ENCODE peak calls at places on chromosome 14, in nine cellular contexts. U, R, M, D, B, E, A, T and Q are unnamed samples. For H3K27me3, the result is how much of the 10 kb centered on the place peaks cover.

GRCh38 chr14:77028384-77029246 is at the start of gene IRF2BPL:
- DNase-seq in R (peak), M (peak), D (peak), B (peak), E (peak), U (peak), A (peak), T (peak), Q (peak)

GRCh38 chr14:53019391-53019790 is 68.5 kb upstream of the FERMT2 start:
- DNase-seq in M (no peak), T (no peak), A (no peak), B (no peak), D (no peak), E (no peak), R (no peak), U (no peak), Q (no peak)

GRCh38 chr14:93953739-93954515 is 22.4 kb downstream of the ASB2 start:
- DNase-seq in U (no peak), M (no peak), D (no peak), E (no peak), B (no peak), T (no peak), A (peak), R (no peak), Q (no peak)

GRCh38 chr14:91154851-91155625 is 41.2 kb downstream of the DGLUCY start:
- DNase-seq in U (peak), B (no peak), A (peak), D (no peak), R (no peak), E (peak), T (peak), M (peak), Q (peak)

GRCh38 chr14:77249286-77249685 is 21.7 kb downstream of the NGB start:
- DNase-seq in A (no peak), U (no peak), E (no peak), T (no peak), M (no peak), B (no peak), D (no peak), R (no peak), Q (no peak)

GRCh38 chr14:35975814-35976213 is 149.7 kb downstream of the BRMS1L start:
- DNase-seq in D (no peak), A (no peak), T (no peak), B (no peak), R (no peak), U (no peak), M (no peak), E (no peak), Q (no peak)

GRCh38 chr14:68935761-68936209 is 43.3 kb downstream of the ACTN1 start:
- DNase-seq in M (no peak), E (peak), B (no peak), A (no peak), T (no peak), D (no peak), U (peak), R (peak), Q (no peak)

GRCh38 chr14:77645520-77646230 is 29.2 kb upstream of the SPTLC2 start:
- DNase-seq in U (no peak), A (no peak), D (no peak), R (no peak), T (no peak), B (no peak), M (no peak), E (no peak), Q (no peak)

GRCh38 chr14:39006721-39007410 is 96.2 kb downstream of the SEC23A start:
- DNase-seq in T (no peak), E (no peak), M (peak), B (no peak), A (no peak), U (peak), D (no peak), R (no peak), Q (no peak)

GRCh38 chr14:100850841-100851585 is 25.1 kb downstream of the MEG3 start:
- DNase-seq in B (peak), U (no peak), T (peak), M (no peak), R (peak), A (peak), E (peak), D (peak), Q (peak)

GRCh38 chr14:73727181-73727580 is 13.0 kb upstream of the PNMA1 start:
- DNase-seq in T (no peak), R (no peak), E (no peak), M (no peak), A (no peak), B (no peak), U (no peak), D (no peak), Q (no peak)

GRCh38 chr14:94394025-94394493 is 5.7 kb upstream of the SERPINA1 start:
- DNase-seq in E (no peak), T (no peak), M (no peak), U (no peak), B (no peak), D (no peak), A (no peak), R (no peak), Q (no peak)

GRCh38 chr14:39731912-39732311 is 299.7 kb upstream of the FBXO33 start:
- DNase-seq in B (no peak), E (no peak), D (no peak), T (no peak), A (no peak), U (no peak), R (peak), M (no peak), Q (no peak)

GRCh38 chr14:91400696-91401095 is 16.9 kb downstream of the CCDC88C start:
- DNase-seq in D (no peak), M (peak), E (no peak), T (no peak), A (no peak), U (peak), R (no peak), B (no peak), Q (no peak)

GRCh38 chr14:34707722-34708121 is 6.7 kb downstream of the CFL2 start:
- DNase-seq in T (no peak), R (no peak), M (no peak), A (no peak), E (no peak), D (no peak), B (no peak), U (no peak), Q (no peak)

GRCh38 chr14:95388699-95389098 is 69.0 kb upstream of the CLMN start:
- DNase-seq in U (no peak), E (no peak), M (no peak), A (no peak), B (no peak), T (no peak), R (no peak), D (no peak), Q (no peak)

GRCh38 chr14:90295870-90296516 is 35.7 kb downstream of the NRDE2 start:
- DNase-seq in U (peak), B (no peak), T (no peak), M (no peak), A (no peak), E (peak), D (no peak), R (no peak), Q (no peak)

DNA sequence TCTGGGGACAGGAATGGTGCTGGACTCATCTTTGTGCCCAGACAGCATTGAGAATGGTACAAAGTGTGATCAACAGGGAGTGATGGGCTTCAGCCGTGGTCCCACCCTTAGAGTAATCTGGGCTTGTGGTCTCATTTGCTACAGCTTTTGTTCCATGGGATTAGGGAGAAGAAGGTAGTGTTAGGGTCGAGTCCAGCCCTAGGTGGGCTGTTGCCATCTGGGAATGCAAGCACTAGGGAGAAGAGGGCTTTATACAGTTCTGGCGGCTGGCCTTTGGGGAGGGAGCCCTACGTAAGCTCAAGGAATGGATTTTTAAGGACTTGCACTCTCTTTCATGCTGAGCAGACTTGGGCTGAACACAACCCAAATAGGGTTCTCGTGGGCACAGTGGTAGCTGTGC is 4.9 kb downstream of the PLEKHG3 start:
- DNase-seq in R (no peak), M (no peak), A (no peak), D (no peak), T (no peak), B (no peak), U (no peak), E (peak), Q (no peak)
- H3K4me3 ChIP-seq in R (no peak), M (no peak), A (no peak), D (peak), T (no peak), B (peak), U (peak), E (peak), Q (no peak)

GRCh38 chr14:30872602-30873001 is 1.8 kb upstream of the COCH start:
- DNase-seq in A (no peak), M (no peak), E (no peak), R (no peak), U (no peak), B (no peak), D (no peak), T (no peak), Q (no peak)
- H3K27me3 ChIP-seq in A (under half), M (under half), E (under half), R (under half), U (under half), B (under half), D (under half), T (under half), Q (under half)

GRCh38 chr14:97282210-97282609 is 485.0 kb downstream of the VRK1 start:
- DNase-seq in U (no peak), D (no peak), B (no peak), R (no peak), M (no peak), T (no peak), A (no peak), E (no peak), Q (no peak)
- H3K4me3 ChIP-seq in U (no peak), D (no peak), B (no peak), R (no peak), M (no peak), T (no peak), A (no peak), E (no peak), Q (no peak)

DNA sequence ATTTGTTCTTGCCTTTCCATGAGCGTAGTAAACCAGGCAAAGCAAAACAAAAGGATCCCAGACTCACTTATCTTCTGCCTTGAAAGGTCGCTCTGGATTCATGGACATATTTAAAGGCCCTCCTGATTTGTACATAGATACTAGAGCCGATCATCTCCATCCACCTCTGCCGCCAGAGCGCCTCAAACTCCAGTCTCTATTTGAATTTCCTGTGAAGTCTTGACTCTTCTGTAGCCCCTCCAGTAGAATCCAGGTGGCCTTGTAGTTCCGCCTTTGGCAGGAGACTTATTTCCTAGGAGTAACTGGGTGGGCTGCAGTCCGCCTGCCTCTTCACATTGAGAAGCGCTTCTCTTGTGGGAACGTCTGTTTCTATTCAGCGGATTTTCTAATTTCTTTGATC is 8.8 kb upstream of the SIX1 start:
- DNase-seq in R (no peak), U (no peak), T (no peak), B (no peak), D (no peak), E (no peak), M (no peak), A (no peak), Q (no peak)
- H3K27me3 ChIP-seq in R (under half), U (under half), T (under half), B (under half), D (under half), E (half or more), M (under half), A (under half), Q (under half)

DNA sequence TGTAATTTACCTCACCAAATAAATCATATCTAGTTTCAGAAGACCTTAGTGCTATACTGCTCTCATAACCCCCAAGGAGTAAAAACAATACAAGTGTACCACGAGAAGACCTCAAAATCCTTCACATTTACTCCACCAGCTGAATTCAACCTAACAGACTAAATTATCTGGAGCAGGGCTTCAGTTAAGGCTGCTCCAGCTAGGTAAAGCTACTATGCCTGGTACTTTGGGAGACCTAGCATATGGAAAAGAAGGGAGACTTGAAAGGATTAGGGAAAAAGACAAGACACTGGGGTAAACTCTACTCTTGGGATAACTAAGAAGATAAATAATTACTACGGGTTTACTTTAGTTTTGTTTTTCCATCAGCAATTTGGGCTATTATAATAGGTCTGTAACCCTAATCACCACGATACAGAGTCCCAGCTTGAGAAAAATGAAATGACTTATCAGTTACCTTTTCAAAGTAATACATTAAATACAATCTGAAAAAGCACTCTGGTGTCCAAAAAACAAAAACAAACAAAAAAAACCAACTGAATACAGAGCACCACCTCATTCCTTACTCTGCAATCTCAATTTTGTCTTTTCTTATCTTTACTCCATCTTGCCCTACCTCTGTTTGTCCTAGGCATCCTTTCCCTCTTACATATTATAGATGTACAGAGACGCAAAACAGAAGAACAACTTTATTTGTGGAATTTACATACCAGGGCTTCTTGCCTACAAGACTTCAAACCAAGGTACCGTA is 2.1 kb downstream of the EML5 start:
- DNase-seq in B (no peak), T (no peak), M (no peak), U (no peak), D (no peak), A (no peak), E (no peak), R (no peak), Q (no peak)
- H3K4me3 ChIP-seq in B (no peak), T (no peak), M (no peak), U (no peak), D (no peak), A (no peak), E (no peak), R (peak), Q (no peak)

DNA sequence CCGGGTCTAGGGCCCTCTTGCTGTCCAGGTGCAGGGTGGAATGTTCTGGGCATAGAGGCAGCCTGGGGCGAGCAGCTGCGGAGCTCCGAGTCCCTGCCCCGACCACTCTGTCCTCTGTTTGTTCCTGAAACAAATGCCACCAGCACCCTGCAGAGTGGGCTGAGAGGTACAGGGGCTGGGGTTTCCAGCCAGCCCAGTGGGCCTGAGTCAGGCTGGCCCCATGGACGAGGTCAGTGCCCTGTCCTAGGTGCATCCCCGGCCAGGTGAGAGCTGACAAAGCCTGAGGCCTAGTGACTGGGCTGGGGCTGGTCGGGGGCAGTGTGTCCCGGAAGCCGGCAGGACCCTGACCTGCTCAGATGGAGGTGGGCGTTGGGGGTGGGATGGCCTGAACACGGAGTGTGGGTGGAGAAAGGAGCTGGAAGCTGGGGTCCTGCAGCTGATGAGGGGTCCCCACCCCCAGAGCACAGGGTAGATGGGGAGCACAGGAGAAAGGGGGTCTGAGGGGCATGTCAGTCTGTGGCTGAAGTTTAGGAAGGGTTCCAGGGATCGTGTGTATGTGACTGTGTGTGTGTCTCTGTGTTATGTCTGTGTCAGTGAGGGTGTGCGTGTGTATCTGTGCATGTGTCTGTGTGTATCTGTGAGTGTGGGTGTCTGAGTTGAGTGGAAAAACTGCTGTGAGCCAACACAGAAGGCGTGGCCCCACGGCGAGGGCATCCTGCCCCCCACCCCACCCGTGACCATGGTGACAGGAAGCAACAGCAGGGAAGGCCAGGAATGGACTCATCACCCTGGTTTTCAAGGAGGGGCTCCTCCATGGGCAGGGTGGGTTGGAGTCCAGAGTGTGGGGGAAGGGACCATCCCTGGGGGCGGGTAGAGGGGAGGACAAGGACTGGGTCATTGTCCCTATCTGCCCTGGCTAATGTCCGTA is 2.4 kb upstream of the CRIP1 start:
- DNase-seq in E (no peak), B (peak), D (peak), A (no peak), U (no peak), T (no peak), R (no peak), M (no peak), Q (no peak)
- H3K27me3 ChIP-seq in E (under half), B (under half), D (under half), A (under half), U (under half), T (under half), R (under half), M (under half), Q (under half)

DNA sequence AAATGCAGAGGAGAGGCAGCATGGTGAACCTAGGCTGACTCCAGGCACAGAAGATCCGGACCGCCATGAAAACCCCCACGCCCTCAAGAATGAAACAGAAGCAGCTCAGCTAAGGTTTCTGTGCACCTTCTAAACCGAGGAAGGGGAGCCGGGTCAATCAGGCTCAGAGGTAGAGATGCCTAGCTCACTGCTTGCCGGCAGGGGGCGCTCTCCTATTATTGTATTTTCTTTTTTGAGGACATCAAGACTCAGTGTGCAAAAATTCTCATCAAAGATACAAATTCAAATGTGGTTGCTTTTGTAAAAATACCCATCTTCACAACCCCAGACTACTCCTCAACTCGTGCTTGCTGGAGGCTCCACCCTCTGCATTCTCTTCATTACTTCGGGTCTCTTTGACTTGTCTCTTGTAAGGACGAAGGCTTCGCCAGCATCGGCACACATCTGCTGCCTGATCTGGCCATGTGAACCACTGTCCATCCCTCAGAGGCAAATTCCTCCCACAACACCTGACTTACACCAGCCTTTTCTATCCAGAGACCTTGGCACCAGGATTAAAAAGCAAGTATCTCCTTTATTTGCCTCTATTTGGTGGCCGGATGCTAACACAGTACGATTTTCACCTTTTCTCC is 33.4 kb upstream of the RNASE3 start:
- DNase-seq in B (peak), U (peak), R (peak), E (peak), M (peak), D (peak), A (peak), T (peak), Q (peak)
- H3K4me3 ChIP-seq in B (no peak), U (no peak), R (no peak), E (no peak), M (no peak), D (no peak), A (no peak), T (no peak), Q (no peak)

DNA sequence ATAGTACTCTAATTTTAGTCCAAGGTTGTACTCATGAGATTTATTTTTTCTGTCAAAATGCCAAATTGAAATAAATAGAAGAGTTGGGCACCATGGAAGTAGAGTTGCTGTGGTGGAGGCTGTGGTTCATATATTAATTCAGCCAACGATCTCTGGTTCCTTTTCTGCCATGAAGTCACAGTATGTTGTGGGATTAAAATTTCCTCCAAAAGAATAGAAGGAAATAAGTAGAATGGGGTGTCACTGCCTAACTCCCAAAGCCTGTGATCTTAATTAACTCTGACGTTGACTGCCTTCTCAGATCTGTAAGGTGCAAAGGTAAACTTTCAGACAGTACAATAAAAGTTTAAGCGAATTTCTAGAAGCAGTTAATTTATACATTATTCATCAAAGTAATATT is 37.6 kb upstream of the FBXO34 start:
- DNase-seq in E (no peak), D (no peak), A (no peak), T (no peak), M (no peak), B (no peak), R (no peak), U (no peak), Q (no peak)
- H3K27me3 ChIP-seq in E (under half), D (under half), A (under half), T (under half), M (under half), B (under half), R (under half), U (under half), Q (under half)

GRCh38 chr14:24116111-24116809 is 1.5 kb upstream of the NRL start:
- DNase-seq in M (no peak), T (no peak), E (peak), U (no peak), D (no peak), B (no peak), A (no peak), R (no peak), Q (no peak)
- H3K4me3 ChIP-seq in M (peak), T (no peak), E (peak), U (no peak), D (peak), B (peak), A (no peak), R (no peak), Q (no peak)